ENCODE peak calls at places on chromosomes 13 and 19, in seven cellular contexts. G is neuronal stem cell; R is head of caudate nucleus; U is GM12892; T is adipocyte; E is stimulated activated CD4-positive, alpha-beta T cell treated with anti-CD3 and anti-CD28 coated beads, Interleukin-2, amount 100 ng/mL, for 48 hours; P is HS-5. D is an unnamed sample.

GRCh38 chr13:27921961-27922910 is 2.4 kb downstream of the PDX1 start:
- DNase-seq in G (peak; percentile 9), R (no peak), U (peak; percentile 19), T (no peak), E (no peak), P (no peak), D (no peak)

GRCh38 chr13:22700488-22700887 is 480.3 kb upstream of the SGCG start:
- DNase-seq in G (no peak), R (no peak), U (no peak), T (no peak), E (no peak), P (no peak), D (no peak)

GRCh38 chr13:43273362-43273761 is 250.0 kb downstream of the DNAJC15 start:
- DNase-seq in G (no peak), R (no peak), U (no peak), T (no peak), E (no peak), P (no peak), D (no peak)

GRCh38 chr13:84896128-84896527 is 903.1 kb downstream of the SLITRK6 start:
- DNase-seq in G (peak; percentile 55), R (peak; percentile 46), U (no peak), T (peak; percentile 82), E (peak; percentile 19), P (peak; percentile 3), D (peak; percentile 51)

GRCh38 chr13:57629391-57629804 is 2.1 kb upstream of the PCDH17 start:
- DNase-seq in G (no peak), R (peak; percentile 59), U (no peak), T (peak; percentile 13), E (no peak), P (no peak), D (no peak)

GRCh38 chr19:53818756-53819155 is 5.4 kb downstream of the NLRP12 start:
- DNase-seq in G (no peak), R (no peak), U (no peak), T (no peak), E (no peak), P (no peak), D (no peak)

GRCh38 chr19:18769989-18770528 is 21.0 kb downstream of the COMP start:
- DNase-seq in G (no peak), R (no peak), U (no peak), T (no peak), E (no peak), P (no peak), D (no peak)

GRCh38 chr19:16153582-16154336 is 10.3 kb downstream of the HSH2D start:
- DNase-seq in G (no peak), R (no peak), U (no peak), T (no peak), E (no peak), P (no peak), D (no peak)

GRCh38 chr13:91845612-91846011 is 447.2 kb downstream of the GPC5 start:
- DNase-seq in G (no peak), R (no peak), U (no peak), T (no peak), E (no peak), P (no peak), D (no peak)

GRCh38 chr19:41940443-41941409 is 12.5 kb upstream of the ERFL start:
- DNase-seq in G (no peak), R (no peak), U (peak; percentile 55), T (peak; percentile 61), E (no peak), P (no peak), D (no peak)

GRCh38 chr19:56091066-56091490 is 30.0 kb downstream of the ZNF787 start:
- DNase-seq in G (no peak), R (peak; percentile 31), U (no peak), T (peak; percentile 54), E (no peak), P (no peak), D (no peak)